ENCODE peak calls at places on chromosomes 11 and 22, in six cellular contexts. O, X, E, C, B and Z are unnamed samples.

GRCh38 chr11:70662691-70663098 is 264.4 kb downstream of the CTTN start:
- DNase-seq in O (no peak), X (no peak), E (no peak), C (no peak), B (no peak), Z (no peak)

GRCh38 chr22:47822459-47822858 is 1060.0 kb downstream of the TBC1D22A start:
- DNase-seq in O (no peak), X (no peak), E (no peak), C (no peak), B (no peak), Z (no peak)

GRCh38 chr22:26852176-26852575 is 194.8 kb downstream of the MIAT start:
- DNase-seq in O (no peak), X (no peak), E (peak), C (peak), B (no peak), Z (no peak)

GRCh38 chr11:77171254-77171653 is 43.2 kb downstream of the MYO7A start:
- DNase-seq in O (no peak), X (no peak), E (no peak), C (no peak), B (no peak), Z (no peak)

GRCh38 chr11:116335891-116336290 is 436.9 kb downstream of the BUD13 start:
- DNase-seq in O (no peak), X (no peak), E (no peak), C (no peak), B (no peak), Z (no peak)

GRCh38 chr11:69967484-69967883 is 110.6 kb upstream of the ANO1 start:
- DNase-seq in O (no peak), X (no peak), E (no peak), C (no peak), B (no peak), Z (no peak)

GRCh38 chr11:109926941-109927340 is 166.3 kb upstream of the ZC3H12C start:
- DNase-seq in O (no peak), X (no peak), E (no peak), C (no peak), B (no peak), Z (no peak)

GRCh38 chr11:9806946-9807687 is 143.2 kb downstream of the SWAP70 start:
- DNase-seq in O (no peak), X (no peak), E (no peak), C (no peak), B (no peak), Z (no peak)

GRCh38 chr22:46462726-46463371 is 74.6 kb downstream of the CELSR1 start:
- DNase-seq in O (peak), X (no peak), E (no peak), C (no peak), B (no peak), Z (no peak)

GRCh38 chr11:115497303-115497702 is 6.9 kb downstream of the CADM1 start:
- DNase-seq in O (peak), X (no peak), E (no peak), C (no peak), B (no peak), Z (no peak)

GRCh38 chr11:77602385-77603105 is 12.8 kb downstream of the AQP11 start:
- DNase-seq in O (no peak), X (no peak), E (no peak), C (no peak), B (no peak), Z (no peak)

GRCh38 chr11:24386551-24387404 is 110.1 kb upstream of the LUZP2 start:
- DNase-seq in O (peak), X (no peak), E (peak), C (no peak), B (no peak), Z (no peak)

GRCh38 chr11:12090061-12090572 is 20.3 kb upstream of the MICAL2 start:
- DNase-seq in O (no peak), X (no peak), E (no peak), C (no peak), B (no peak), Z (no peak)

GRCh38 chr11:73838443-73839122 is 38.1 kb downstream of the COA4 start:
- DNase-seq in O (no peak), X (no peak), E (peak), C (no peak), B (no peak), Z (no peak)

GRCh38 chr11:124483422-124483821 is 37.9 kb upstream of the OR8B8 start:
- DNase-seq in O (no peak), X (no peak), E (no peak), C (no peak), B (no peak), Z (no peak)

GRCh38 chr11:7672960-7673723 is at the start of gene CYB5R2:
- DNase-seq in O (peak), X (peak), E (peak), C (peak), B (no peak), Z (peak)

GRCh38 chr11:120304526-120304925 is 20.6 kb upstream of the TLCD5 start:
- DNase-seq in O (no peak), X (no peak), E (no peak), C (no peak), B (no peak), Z (no peak)

GRCh38 chr11:20599424-20600346 is at the start of gene SLC6A5:
- DNase-seq in O (no peak), X (no peak), E (peak), C (peak), B (no peak), Z (peak)